ENCODE peak calls at places on chromosomes 6 and 20, in nine cellular contexts. J is GM23338, P is sigmoid colon, E is transverse colon, S is prostate gland, C is HCT116, Q is upper lobe of left lung, O is Panc1, G is breast epithelium. Y is an unnamed sample. For H3K4me1, the result is how much of the 10 kb centered on the place peaks cover.

GRCh38 chr20:32509639-32510066 is 75.5 kb downstream of the NOL4L start:
- DNase-seq in J (no peak), P (no peak), E (peak), S (peak), C (no peak), Q (no peak), O (no peak), G (peak), Y (no peak)

GRCh38 chr6:44721954-44722578 is 334.6 kb downstream of the CDC5L start:
- DNase-seq in J (no peak), P (no peak), E (no peak), S (no peak), C (no peak), Q (no peak), O (no peak), G (no peak), Y (no peak)

GRCh38 chr20:41329435-41330342 is 10.9 kb upstream of the LPIN3 start:
- DNase-seq in J (no peak), P (peak), E (peak), S (peak), C (peak), Q (peak), O (peak), G (peak), Y (peak)

GRCh38 chr6:126175251-126175650 is 164.7 kb upstream of the CENPW start:
- DNase-seq in J (no peak), P (no peak), E (no peak), S (no peak), C (no peak), Q (no peak), O (no peak), G (no peak), Y (no peak)

GRCh38 chr6:92431502-92431901 is 987.9 kb downstream of the EPHA7 start:
- DNase-seq in J (no peak), P (no peak), E (no peak), S (no peak), C (no peak), Q (no peak), O (no peak), G (no peak), Y (no peak)

GRCh38 chr20:1396702-1397101 is 3.8 kb upstream of the FKBP1A start:
- DNase-seq in J (no peak), P (no peak), E (no peak), S (no peak), C (no peak), Q (no peak), O (no peak), G (no peak), Y (no peak)

GRCh38 chr6:143014764-143015163 is 45.9 kb upstream of the AIG1 start:
- DNase-seq in J (no peak), P (no peak), E (no peak), S (no peak), C (no peak), Q (no peak), O (no peak), G (no peak), Y (no peak)

GRCh38 chr6:45658958-45659357 is 281.2 kb upstream of the SUPT3H start:
- DNase-seq in J (no peak), P (no peak), E (no peak), S (no peak), C (no peak), Q (no peak), O (no peak), G (no peak), Y (no peak)

GRCh38 chr20:23568320-23569011 is at the start of gene CST9L:
- DNase-seq in J (no peak), P (no peak), E (no peak), S (no peak), C (no peak), Q (peak), O (no peak), G (no peak), Y (no peak)

GRCh38 chr6:5359413-5359812 is 98.1 kb downstream of the FARS2 start:
- DNase-seq in J (no peak), P (no peak), E (no peak), S (no peak), C (no peak), Q (no peak), O (no peak), G (peak), Y (no peak)

GRCh38 chr6:72894091-72894490 is 272.2 kb downstream of the KCNQ5 start:
- DNase-seq in J (no peak), P (no peak), E (no peak), S (no peak), C (no peak), Q (no peak), O (no peak), G (no peak), Y (no peak)

GRCh38 chr6:12020187-12020791 is 8.2 kb downstream of the HIVEP1 start:
- DNase-seq in J (no peak), P (no peak), E (no peak), S (no peak), C (no peak), Q (no peak), O (no peak), G (no peak), Y (no peak)

GRCh38 chr6:100202417-100203194 is 208.6 kb upstream of the MCHR2 start:
- DNase-seq in J (no peak), P (no peak), E (no peak), S (no peak), C (peak), Q (no peak), O (no peak), G (no peak), Y (no peak)

GRCh38 chr6:22350109-22350508 is 53.3 kb upstream of the PRL start:
- DNase-seq in J (no peak), P (no peak), E (no peak), S (no peak), C (no peak), Q (no peak), O (no peak), G (no peak), Y (no peak)

GRCh38 chr6:143766185-143766553 is 77.0 kb upstream of the LTV1 start:
- DNase-seq in J (no peak), P (no peak), E (no peak), S (no peak), C (no peak), Q (no peak), O (no peak), G (no peak), Y (no peak)

GRCh38 chr6:69416739-69417138 is 380.1 kb downstream of the LMBRD1 start:
- DNase-seq in J (no peak), P (no peak), E (no peak), S (no peak), C (no peak), Q (no peak), O (no peak), G (no peak), Y (no peak)

GRCh38 chr20:32585011-32585518 is at the start of gene NOL4L:
- DNase-seq in J (peak), P (no peak), E (no peak), S (no peak), C (no peak), Q (peak), O (no peak), G (no peak), Y (peak)

GRCh38 chr20:43855803-43856202 is 58.8 kb upstream of the TOX2 start:
- DNase-seq in J (no peak), P (no peak), E (no peak), S (no peak), C (no peak), Q (no peak), O (no peak), G (no peak), Y (no peak)

GRCh38 chr6:18823782-18824386 is 436.7 kb downstream of the RNF144B start:
- DNase-seq in J (peak), P (no peak), E (no peak), S (no peak), C (peak), Q (no peak), O (peak), G (no peak), Y (no peak)

GRCh38 chr6:131917318-131917717 is 33.9 kb downstream of the CCN2 start:
- DNase-seq in J (no peak), P (no peak), E (no peak), S (no peak), C (no peak), Q (no peak), O (no peak), G (no peak), Y (no peak)

GRCh38 chr6:32637219-32637880 is at the start of gene HLA-DQA1:
- DNase-seq in J (no peak), P (no peak), E (no peak), S (no peak), C (no peak), Q (no peak), O (no peak), G (no peak), Y (no peak)

GRCh38 chr6:160408528-160408927 is 60.4 kb downstream of the SLC22A3 start:
- DNase-seq in J (no peak), P (no peak), E (no peak), S (no peak), C (no peak), Q (no peak), O (no peak), G (no peak), Y (no peak)

GRCh38 chr20:20567712-20568111 is 144.7 kb downstream of the RALGAPA2 start:
- DNase-seq in J (no peak), P (no peak), E (no peak), S (no peak), C (no peak), Q (no peak), O (no peak), G (no peak), Y (no peak)

GRCh38 chr6:169559001-169559441 is 142.8 kb downstream of the WDR27 start:
- DNase-seq in J (no peak), P (no peak), E (no peak), S (no peak), C (no peak), Q (no peak), O (no peak), G (no peak), Y (no peak)

GRCh38 chr20:62437985-62438384 is 10.6 kb upstream of the RBBP8NL start:
- DNase-seq in J (peak), P (peak), E (no peak), S (no peak), C (no peak), Q (peak), O (no peak), G (no peak), Y (no peak)

GRCh38 chr20:62837790-62838458 is 21.1 kb downstream of the COL9A3 start:
- DNase-seq in J (no peak), P (peak), E (peak), S (peak), C (no peak), Q (peak), O (no peak), G (peak), Y (peak)

GRCh38 chr20:437787-438486 is 24.4 kb downstream of the TBC1D20 start:
- DNase-seq in J (no peak), P (no peak), E (no peak), S (no peak), C (no peak), Q (no peak), O (no peak), G (no peak), Y (no peak)

GRCh38 chr20:63025534-63026331 is 19.0 kb upstream of the BHLHE23 start:
- DNase-seq in J (peak), P (no peak), E (no peak), S (no peak), C (no peak), Q (peak), O (no peak), G (peak), Y (no peak)

GRCh38 chr20:325889-326644 is 715 bp downstream of the SOX12 start:
- DNase-seq in J (peak), P (peak), E (peak), S (peak), C (no peak), Q (peak), O (no peak), G (peak), Y (peak)

GRCh38 chr20:14600527-14600926 is 263.1 kb upstream of the FLRT3 start:
- DNase-seq in J (no peak), P (no peak), E (no peak), S (no peak), C (no peak), Q (no peak), O (no peak), G (no peak), Y (no peak)

GRCh38 chr6:112691289-112691688 is 344.2 kb downstream of the RFPL4B start:
- DNase-seq in J (no peak), P (no peak), E (no peak), S (no peak), C (peak), Q (no peak), O (peak), G (no peak), Y (no peak)

GRCh38 chr6:126614642-126615504 is 275.0 kb downstream of the CENPW start:
- DNase-seq in J (peak), P (no peak), E (no peak), S (no peak), C (no peak), Q (no peak), O (no peak), G (no peak), Y (no peak)

DNA sequence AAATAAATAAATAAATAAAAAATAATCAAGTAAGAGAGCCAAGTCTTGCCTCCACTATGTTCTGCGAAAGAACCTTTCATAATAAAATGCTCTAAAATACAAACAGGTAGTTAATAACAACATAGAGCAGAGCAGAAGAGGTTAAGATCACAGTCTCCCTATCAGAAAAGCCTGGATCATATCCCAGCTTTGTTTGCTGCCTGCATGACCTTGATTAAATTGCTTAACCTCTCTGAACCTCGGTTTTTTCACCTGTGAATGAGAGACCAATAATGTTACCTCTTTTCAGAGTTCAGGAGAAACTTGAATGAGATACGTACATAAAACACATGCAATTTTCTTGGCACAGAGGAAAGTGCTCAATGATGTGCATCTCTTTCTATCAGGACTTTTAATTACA is 44.4 kb downstream of the ARHGAP18 start:
- DNase-seq in J (no peak), P (no peak), E (no peak), S (no peak), C (no peak), Q (no peak), O (no peak), G (no peak), Y (no peak)
- H3K4me1 ChIP-seq in J (under half), P (under half), E (under half), S (under half), C (half or more), Q (under half), O (under half), G (under half), Y (half or more)

GRCh38 chr20:49779972-49780371 is 32.7 kb upstream of the SLC9A8 start:
- DNase-seq in J (no peak), P (no peak), E (no peak), S (no peak), C (no peak), Q (no peak), O (no peak), G (no peak), Y (no peak)

GRCh38 chr20:49770634-49771033 is 42.0 kb upstream of the SLC9A8 start:
- DNase-seq in J (no peak), P (no peak), E (no peak), S (no peak), C (no peak), Q (no peak), O (no peak), G (no peak), Y (no peak)

GRCh38 chr20:49775229-49775693 is 37.4 kb upstream of the SLC9A8 start:
- DNase-seq in J (peak), P (peak), E (peak), S (no peak), C (peak), Q (no peak), O (peak), G (no peak), Y (peak)
- TF ChIP-seq POLR2AphosphoS5 in J (no peak), P (peak), E (peak), S (no peak), C (peak), Q (peak), O (no peak), G (peak), Y (peak)

GRCh38 chr6:36121752-36122494 is 8.4 kb upstream of the MAPK13 start:
- DNase-seq in J (no peak), P (peak), E (no peak), S (no peak), C (no peak), Q (no peak), O (no peak), G (no peak), Y (no peak)
- H3K4me1 ChIP-seq in J (under half), P (under half), E (under half), S (under half), C (under half), Q (half or more), O (under half), G (under half), Y (under half)

DNA sequence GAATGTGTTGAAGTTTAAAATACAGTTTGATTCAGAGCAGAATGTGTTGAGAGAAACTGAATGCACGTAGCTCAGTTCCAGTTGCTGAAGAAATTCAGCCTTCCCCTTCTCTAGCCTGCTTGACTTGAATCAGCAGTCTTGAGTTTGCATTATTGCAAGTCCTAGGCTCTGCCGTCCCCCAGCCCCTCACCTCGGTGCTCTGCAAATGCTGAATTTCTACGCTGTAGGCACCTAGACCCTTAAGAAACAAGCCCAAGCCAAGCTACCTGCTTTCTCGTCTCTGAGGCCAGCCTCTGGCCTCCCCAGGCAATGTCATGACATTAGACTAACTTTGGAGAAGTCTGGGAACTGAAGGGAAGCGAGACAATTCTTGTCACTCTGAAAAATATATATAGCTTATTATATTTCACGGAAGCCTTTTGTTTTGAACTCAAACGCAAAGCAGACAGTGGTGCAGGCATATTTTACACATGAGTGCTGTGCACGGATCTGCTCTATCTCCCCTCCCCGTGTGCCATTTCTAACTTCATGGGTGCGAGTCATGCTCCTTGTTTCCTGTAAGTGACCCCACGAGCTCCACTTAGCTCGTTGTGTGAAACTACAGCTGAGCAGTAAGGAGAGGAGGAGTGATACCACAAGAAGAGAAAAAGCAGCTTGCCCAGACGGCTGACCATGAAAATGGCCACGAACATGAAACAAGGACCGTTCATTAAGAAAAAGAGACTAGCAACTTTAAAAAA is 71.4 kb upstream of the DUSP22 start:
- DNase-seq in J (no peak), P (no peak), E (no peak), S (no peak), C (no peak), Q (no peak), O (no peak), G (no peak), Y (no peak)
- TF ChIP-seq POLR2AphosphoS5 in J (no peak), P (no peak), E (no peak), S (no peak), C (no peak), Q (no peak), O (no peak), G (no peak), Y (no peak)

GRCh38 chr6:108562503-108562993 is 1.8 kb downstream of the FOXO3 start:
- DNase-seq in J (peak), P (peak), E (peak), S (peak), C (peak), Q (peak), O (peak), G (peak), Y (peak)
- H3K4me1 ChIP-seq in J (under half), P (under half), E (half or more), S (under half), C (under half), Q (under half), O (under half), G (under half), Y (under half)

GRCh38 chr6:42188406-42188805 is 6.3 kb downstream of the GUCA1B start:
- DNase-seq in J (no peak), P (no peak), E (no peak), S (no peak), C (no peak), Q (no peak), O (no peak), G (no peak), Y (no peak)

GRCh38 chr6:42194056-42194455 is 700 bp downstream of the GUCA1B start:
- DNase-seq in J (no peak), P (no peak), E (no peak), S (no peak), C (no peak), Q (no peak), O (no peak), G (no peak), Y (no peak)

GRCh38 chr6:42193491-42193894 is 1.3 kb downstream of the GUCA1B start:
- DNase-seq in J (peak), P (no peak), E (no peak), S (no peak), C (no peak), Q (no peak), O (no peak), G (no peak), Y (no peak)

GRCh38 chr6:42195415-42195814 is 659 bp upstream of the GUCA1B start:
- DNase-seq in J (no peak), P (no peak), E (no peak), S (no peak), C (no peak), Q (no peak), O (no peak), G (no peak), Y (no peak)

GRCh38 chr6:42190784-42191183 is 4.0 kb downstream of the GUCA1B start:
- DNase-seq in J (no peak), P (no peak), E (no peak), S (no peak), C (no peak), Q (no peak), O (no peak), G (no peak), Y (no peak)
- TF ChIP-seq POLR2AphosphoS5 in J (no peak), P (no peak), E (peak), S (no peak), C (no peak), Q (no peak), O (no peak), G (no peak), Y (no peak)

GRCh38 chr20:58906894-58907293 is 54.4 kb downstream of the GNAS start:
- DNase-seq in J (no peak), P (no peak), E (no peak), S (no peak), C (no peak), Q (no peak), O (no peak), G (no peak), Y (peak)
- H3K4me1 ChIP-seq in J (under half), P (under half), E (under half), S (under half), C (under half), Q (under half), O (under half), G (under half), Y (half or more)

Y was measured in stomach.